ENCODE peak calls at places on chromosomes 1 and 21, in five cellular contexts. O is SK-N-MC, E is PC-3, D is Daoy, K is right lobe of liver. Y is an unnamed sample.
A peak's percentile ranks its signal among the peaks of the same experiment; 100 is the strongest.

GRCh38 chr1:32894681-32895080 is 6.5 kb downstream of the TMEM54 start:
- DNase-seq in K (no peak), E (no peak), O (no peak), D (no peak), Y (no peak)

GRCh38 chr21:45152265-45152746 is 77.9 kb downstream of the ADARB1 start:
- DNase-seq in K (peak; percentile 51), O (no peak), E (no peak), D (peak; percentile 51), Y (no peak)

GRCh38 chr1:91803847-91804545 is 82.0 kb downstream of the TGFBR3 start:
- DNase-seq in O (no peak), K (no peak), D (peak; percentile 70), E (peak; percentile 38), Y (peak; percentile 74)

GRCh38 chr1:170970256-170970655 is 34.9 kb downstream of the MROH9 start:
- DNase-seq in E (no peak), K (no peak), O (no peak), D (no peak), Y (no peak)

GRCh38 chr1:6109688-6110087 is 64.0 kb downstream of the KCNAB2 start:
- DNase-seq in E (no peak), D (no peak), K (no peak), O (no peak), Y (no peak)

GRCh38 chr1:204074274-204075115 is 1.6 kb downstream of the SOX13 start:
- DNase-seq in E (peak; percentile 51), O (no peak), K (peak; percentile 94), D (peak; percentile 60), Y (peak; percentile 29)

GRCh38 chr21:36583591-36583990 is 103.7 kb upstream of the CLDN14 start:
- DNase-seq in E (no peak), D (no peak), O (no peak), K (no peak), Y (no peak)

GRCh38 chr1:220918285-220918951 is 39.2 kb downstream of the HLX start:
- DNase-seq in E (peak; percentile 58), D (no peak), K (no peak), O (no peak), Y (no peak)

GRCh38 chr21:34839070-34839820 is 170.5 kb downstream of the CLIC6 start:
- DNase-seq in K (no peak), E (no peak), D (no peak), O (no peak), Y (no peak)

GRCh38 chr21:19244502-19245187 is 841.1 kb upstream of the TMPRSS15 start:
- DNase-seq in E (no peak), D (no peak), O (no peak), K (no peak), Y (no peak)

GRCh38 chr1:19759740-19760089 is 40.0 kb downstream of the TMCO4 start:
- DNase-seq in K (no peak), E (peak; percentile 46), O (no peak), D (no peak), Y (no peak)

GRCh38 chr1:24903955-24904730 is 25.9 kb downstream of the RUNX3 start:
- DNase-seq in K (peak; percentile 40), E (no peak), O (no peak), D (no peak), Y (no peak)

GRCh38 chr1:17875882-17876280 is 120.7 kb downstream of the ACTL8 start:
- DNase-seq in E (peak; percentile 33), K (no peak), O (no peak), D (no peak), Y (no peak)

GRCh38 chr1:151584278-151584677 is 27.6 kb upstream of the SNX27 start:
- DNase-seq in D (no peak), O (no peak), E (no peak), K (no peak), Y (peak; percentile 60)

GRCh38 chr1:243850368-243851128 is 505 bp upstream of the AKT3 start:
- DNase-seq in O (no peak), E (peak; percentile 85), K (peak; percentile 73), D (peak; percentile 89), Y (peak; percentile 40)

GRCh38 chr1:27752372-27752771 is 20.6 kb upstream of the STX12 start:
- DNase-seq in K (no peak), D (no peak), O (no peak), E (no peak), Y (no peak)

GRCh38 chr1:45954401-45954847 is 151.0 kb downstream of the MAST2 start:
- DNase-seq in O (no peak), E (peak; percentile 25), D (peak; percentile 41), K (no peak), Y (peak; percentile 74)

GRCh38 chr1:47835409-47835808 is 161.8 kb downstream of the TRABD2B start:
- DNase-seq in O (no peak), D (no peak), E (no peak), K (no peak), Y (no peak)

GRCh38 chr1:185835191-185835590 is 101.0 kb downstream of the HMCN1 start:
- DNase-seq in K (no peak), E (no peak), D (no peak), O (no peak), Y (no peak)

GRCh38 chr21:36207577-36208320 is 51.1 kb downstream of the DOP1B start:
- DNase-seq in E (peak; percentile 88), O (no peak), K (no peak), D (peak; percentile 85), Y (peak; percentile 79)

GRCh38 chr1:12477936-12478611 is 139.9 kb downstream of the DHRS3 start:
- DNase-seq in O (peak; percentile 70), E (peak; percentile 98), K (peak; percentile 87), D (peak; percentile 99), Y (peak; percentile 82)

GRCh38 chr1:241376711-241377110 is 19.7 kb upstream of the RGS7 start:
- DNase-seq in K (no peak), D (no peak), E (no peak), O (no peak), Y (no peak)

GRCh38 chr1:170539154-170539553 is 7.2 kb downstream of the GORAB start:
- DNase-seq in D (no peak), O (no peak), K (no peak), E (no peak), Y (no peak)

GRCh38 chr1:23699280-23700179 is 7.9 kb downstream of the RPL11 start:
- DNase-seq in O (no peak), K (no peak), E (no peak), D (no peak), Y (peak; percentile 12)

GRCh38 chr1:200311256-200311655 is 98.6 kb downstream of the ZNF281 start:
- DNase-seq in D (no peak), K (no peak), E (no peak), O (no peak), Y (peak; percentile 40)

GRCh38 chr1:229191066-229191674 is 79.7 kb upstream of the RAB4A start:
- DNase-seq in E (peak; percentile 33), D (peak; percentile 72), K (no peak), O (no peak), Y (peak; percentile 87)

GRCh38 chr1:203649551-203650011 is 22.9 kb downstream of the ATP2B4 start:
- DNase-seq in K (no peak), E (no peak), D (no peak), O (no peak), Y (peak; percentile 76)

GRCh38 chr1:234488054-234488953 is 9.3 kb upstream of the TARBP1 start:
- DNase-seq in E (no peak), K (no peak), O (no peak), D (no peak), Y (no peak)

GRCh38 chr21:43302356-43302700 is 124.6 kb downstream of the SIK1 start:
- DNase-seq in D (no peak), O (no peak), K (no peak), E (no peak), Y (no peak)

GRCh38 chr1:180267211-180267561 is 37.1 kb downstream of the LHX4 start:
- DNase-seq in K (peak; percentile 37), D (no peak), O (no peak), E (no peak), Y (no peak)

GRCh38 chr1:225933072-225933471 is 7.9 kb downstream of the LEFTY2 start:
- DNase-seq in K (no peak), O (no peak), D (peak; percentile 67), E (peak; percentile 89), Y (peak; percentile 86)

GRCh38 chr1:184636156-184636448 is 118.6 kb downstream of the EDEM3 start:
- DNase-seq in E (no peak), D (no peak), O (no peak), K (no peak), Y (no peak)

GRCh38 chr21:14088391-14088790 is 122.4 kb downstream of the LIPI start:
- DNase-seq in E (no peak), O (no peak), K (no peak), D (no peak), Y (no peak)

GRCh38 chr1:5333326-5333725 is 658.9 kb downstream of the NPHP4 start:
- DNase-seq in K (no peak), O (no peak), D (no peak), E (no peak), Y (peak; percentile 4)

GRCh38 chr1:107430540-107431228 is 289.8 kb downstream of the NTNG1 start:
- DNase-seq in E (peak; percentile 75), K (peak; percentile 59), D (peak; percentile 37), O (peak; percentile 18), Y (peak; percentile 61)

GRCh38 chr1:79966438-79966837 is 959.9 kb upstream of the ADGRL4 start:
- DNase-seq in D (no peak), K (no peak), E (peak; percentile 60), O (no peak), Y (no peak)

GRCh38 chr1:47781171-47781959 is 215.8 kb downstream of the TRABD2B start:
- DNase-seq in D (no peak), E (no peak), O (no peak), K (no peak), Y (no peak)

GRCh38 chr1:75100481-75101092 is 33.6 kb upstream of the LHX8 start:
- DNase-seq in E (no peak), D (no peak), K (no peak), O (no peak), Y (no peak)

GRCh38 chr1:240308061-240308460 is 216.4 kb downstream of the FMN2 start:
- DNase-seq in O (no peak), D (no peak), K (no peak), E (no peak), Y (no peak)

Y was measured in bronchial epithelial cell.